ENCODE peak calls at places on chromosomes 3 and 15, in seven cellular contexts. W, J, O, F, A, U and B are unnamed samples. For H3K27me3, the result is how much of the 10 kb centered on the place peaks cover.

GRCh38 chr3:56915969-56916586 is 114.3 kb upstream of the ARHGEF3 start:
- DNase-seq in W (no peak), J (no peak), O (no peak), F (no peak), A (no peak), U (no peak), B (no peak)

GRCh38 chr3:11551019-11551418 is 92.7 kb downstream of the VGLL4 start:
- DNase-seq in W (no peak), J (no peak), O (no peak), F (no peak), A (no peak), U (no peak), B (no peak)

GRCh38 chr3:126352476-126353454 is 4.4 kb downstream of the KLF15 start:
- DNase-seq in W (no peak), J (no peak), O (peak), F (peak), A (peak), U (peak), B (no peak)

GRCh38 chr3:128875556-128876120 is 3.8 kb upstream of the ACAD9 start:
- DNase-seq in W (no peak), J (no peak), O (no peak), F (peak), A (peak), U (peak), B (no peak)

GRCh38 chr15:69629631-69630161 is 177.1 kb downstream of the RPLP1 start:
- DNase-seq in W (no peak), J (no peak), O (no peak), F (no peak), A (no peak), U (no peak), B (no peak)

GRCh38 chr3:59791774-59792308 is 742.0 kb upstream of the CFAP20DC start:
- DNase-seq in W (no peak), J (no peak), O (no peak), F (no peak), A (no peak), U (no peak), B (no peak)

GRCh38 chr3:78506038-78506437 is 1261.8 kb downstream of the ROBO1 start:
- DNase-seq in W (no peak), J (no peak), O (no peak), F (no peak), A (no peak), U (no peak), B (no peak)

GRCh38 chr3:54376440-54376839 is 254.1 kb downstream of the CACNA2D3 start:
- DNase-seq in W (no peak), J (no peak), O (no peak), F (no peak), A (no peak), U (no peak), B (no peak)

GRCh38 chr3:8464668-8465067 is 37.0 kb upstream of the LMCD1 start:
- DNase-seq in W (no peak), J (no peak), O (no peak), F (no peak), A (peak), U (no peak), B (no peak)

GRCh38 chr3:46998852-46999515 is 19.5 kb downstream of the NBEAL2 start:
- DNase-seq in W (no peak), J (no peak), O (no peak), F (no peak), A (no peak), U (peak), B (no peak)

GRCh38 chr15:74182131-74182530 is 8.6 kb downstream of the ISLR start:
- DNase-seq in W (no peak), J (no peak), O (no peak), F (no peak), A (no peak), U (peak), B (no peak)

GRCh38 chr3:113070226-113071220 is 79.7 kb downstream of the GTPBP8 start:
- DNase-seq in W (no peak), J (no peak), O (peak), F (peak), A (no peak), U (no peak), B (no peak)

GRCh38 chr15:86653344-86654192 is 573.9 kb downstream of the AGBL1 start:
- DNase-seq in W (no peak), J (no peak), O (no peak), F (no peak), A (no peak), U (no peak), B (no peak)

GRCh38 chr3:38264307-38264706 is 1.3 kb upstream of the SLC22A13 start:
- DNase-seq in W (no peak), J (no peak), O (no peak), F (no peak), A (no peak), U (no peak), B (peak)

GRCh38 chr15:66621491-66622467 is 56.0 kb upstream of the LCTL start:
- DNase-seq in W (no peak), J (no peak), O (no peak), F (no peak), A (no peak), U (no peak), B (no peak)

GRCh38 chr3:183490653-183491052 is 62.2 kb upstream of the MCF2L2 start:
- DNase-seq in W (no peak), J (no peak), O (no peak), F (no peak), A (peak), U (no peak), B (peak)

GRCh38 chr3:195080125-195080524 is 190.8 kb downstream of the XXYLT1 start:
- DNase-seq in W (no peak), J (no peak), O (no peak), F (no peak), A (no peak), U (peak), B (no peak)

GRCh38 chr3:189325454-189325853 is 153.7 kb downstream of the TPRG1 start:
- DNase-seq in W (no peak), J (no peak), O (no peak), F (no peak), A (no peak), U (no peak), B (no peak)

GRCh38 chr15:55775316-55775715 is 32.4 kb upstream of the PRTG start:
- DNase-seq in W (no peak), J (no peak), O (no peak), F (no peak), A (no peak), U (no peak), B (peak)

GRCh38 chr15:78347586-78348543 is 7.7 kb downstream of the CRABP1 start:
- DNase-seq in W (no peak), J (no peak), O (no peak), F (no peak), A (no peak), U (no peak), B (no peak)

GRCh38 chr15:101053261-101053660 is 134.1 kb downstream of the LRRK1 start:
- DNase-seq in W (no peak), J (no peak), O (no peak), F (no peak), A (no peak), U (no peak), B (no peak)

GRCh38 chr15:63370764-63371163 is 10.9 kb downstream of the CA12 start:
- DNase-seq in W (no peak), J (no peak), O (no peak), F (no peak), A (no peak), U (no peak), B (no peak)

GRCh38 chr3:100471436-100471835 is 21.0 kb upstream of the TMEM45A start:
- DNase-seq in W (no peak), J (no peak), O (no peak), F (no peak), A (no peak), U (no peak), B (no peak)

GRCh38 chr15:70569718-70570231 is 193.6 kb downstream of the UACA start:
- DNase-seq in W (peak), J (no peak), O (peak), F (peak), A (no peak), U (no peak), B (peak)

GRCh38 chr3:56988874-56989433 is 71.5 kb upstream of the SPATA12 start:
- DNase-seq in W (peak), J (peak), O (peak), F (peak), A (peak), U (peak), B (no peak)

GRCh38 chr15:25545017-25545416 is 106.2 kb upstream of the UBE3A start:
- DNase-seq in W (no peak), J (no peak), O (peak), F (no peak), A (no peak), U (no peak), B (peak)

GRCh38 chr15:55279746-55280351 is 9.8 kb downstream of the RAB27A start:
- DNase-seq in W (peak), J (peak), O (peak), F (peak), A (peak), U (no peak), B (no peak)

GRCh38 chr3:185733980-185734724 is 90.7 kb downstream of the IGF2BP2 start:
- DNase-seq in W (peak), J (peak), O (peak), F (peak), A (peak), U (no peak), B (peak)

GRCh38 chr3:147395975-147396708 is 10.2 kb downstream of the ZIC4 start:
- DNase-seq in W (no peak), J (no peak), O (no peak), F (peak), A (no peak), U (no peak), B (no peak)

GRCh38 chr3:147397911-147398809 is 8.2 kb downstream of the ZIC4 start:
- DNase-seq in W (no peak), J (no peak), O (no peak), F (no peak), A (no peak), U (no peak), B (no peak)

GRCh38 chr3:147398841-147399534 is 7.4 kb downstream of the ZIC4 start:
- DNase-seq in W (peak), J (no peak), O (no peak), F (no peak), A (no peak), U (no peak), B (no peak)

GRCh38 chr3:147397155-147397888 is 9.0 kb downstream of the ZIC4 start:
- DNase-seq in W (no peak), J (no peak), O (no peak), F (peak), A (no peak), U (no peak), B (no peak)

GRCh38 chr3:147396709-147397046 is 9.7 kb downstream of the ZIC4 start:
- DNase-seq in W (no peak), J (no peak), O (no peak), F (no peak), A (no peak), U (no peak), B (no peak)
- H3K27me3 ChIP-seq in W (under half), J (half or more), O (half or more), F (under half), A (half or more), U (under half), B (half or more)

GRCh38 chr3:161413127-161413854 is 42.0 kb upstream of the SPTSSB start:
- DNase-seq in W (no peak), J (no peak), O (peak), F (peak), A (peak), U (no peak), B (no peak)
- TF ChIP-seq CTCF in W (no peak), J (no peak), O (no peak), F (no peak), A (no peak), U (no peak), B (peak)

GRCh38 chr15:90903733-90904536 is 833 bp downstream of the MAN2A2 start:
- DNase-seq in W (no peak), J (no peak), O (no peak), F (no peak), A (no peak), U (peak), B (peak)
- H3K27ac ChIP-seq in W (peak), J (no peak), O (no peak), F (no peak), A (peak), U (peak), B (no peak)

DNA sequence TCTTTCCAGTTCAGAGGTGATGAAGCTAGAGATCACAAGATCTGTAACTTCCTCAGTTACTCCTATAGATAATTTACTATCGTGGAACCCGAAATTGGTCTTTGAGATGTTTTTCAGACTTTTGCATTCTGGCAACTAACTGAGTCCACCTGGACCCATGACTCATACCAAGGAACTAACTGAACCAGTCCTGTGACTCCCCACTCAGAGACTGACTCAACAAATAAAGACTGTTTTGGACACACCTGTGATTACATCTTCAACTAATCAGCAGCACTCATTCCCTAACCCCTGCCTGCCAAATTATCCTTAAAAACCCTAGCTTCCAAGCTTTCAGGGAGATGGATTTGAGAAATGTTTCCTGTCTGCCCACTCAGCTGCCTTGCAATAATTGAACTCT is 57.8 kb downstream of the GATM start:
- DNase-seq in W (peak), J (no peak), O (no peak), F (no peak), A (no peak), U (no peak), B (peak)
- H3K27me3 ChIP-seq in W (under half), J (under half), O (under half), F (under half), A (under half), U (under half), B (under half)

GRCh38 chr15:33621156-33621555 is 310.4 kb downstream of the RYR3 start:
- DNase-seq in W (no peak), J (no peak), O (no peak), F (no peak), A (no peak), U (no peak), B (no peak)

GRCh38 chr15:33618300-33618699 is 307.5 kb downstream of the RYR3 start:
- DNase-seq in W (no peak), J (no peak), O (no peak), F (no peak), A (no peak), U (no peak), B (no peak)

DNA sequence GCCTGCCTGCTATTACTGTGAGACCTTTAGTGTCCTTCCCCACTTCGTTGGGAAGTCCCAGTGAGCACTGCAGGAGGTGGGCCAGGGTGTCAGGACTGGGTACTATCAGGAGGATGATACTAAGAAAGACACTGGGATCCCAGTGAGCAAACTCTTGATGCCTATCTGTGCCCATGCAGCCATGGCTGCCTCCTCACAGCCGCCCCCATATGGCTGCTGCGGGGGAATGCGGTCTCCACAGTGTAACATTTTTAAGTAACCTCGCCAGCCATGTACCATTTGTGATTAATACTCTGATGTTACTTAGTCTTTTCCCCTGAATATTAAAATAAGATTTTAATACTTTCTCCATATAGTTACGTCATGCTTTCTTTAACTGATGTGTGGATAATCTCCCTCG is 312.2 kb downstream of the RYR3 start:
- DNase-seq in W (no peak), J (no peak), O (no peak), F (no peak), A (no peak), U (no peak), B (no peak)
- TF ChIP-seq CTCF in W (peak), J (no peak), O (no peak), F (peak), A (no peak), U (no peak), B (peak)

DNA sequence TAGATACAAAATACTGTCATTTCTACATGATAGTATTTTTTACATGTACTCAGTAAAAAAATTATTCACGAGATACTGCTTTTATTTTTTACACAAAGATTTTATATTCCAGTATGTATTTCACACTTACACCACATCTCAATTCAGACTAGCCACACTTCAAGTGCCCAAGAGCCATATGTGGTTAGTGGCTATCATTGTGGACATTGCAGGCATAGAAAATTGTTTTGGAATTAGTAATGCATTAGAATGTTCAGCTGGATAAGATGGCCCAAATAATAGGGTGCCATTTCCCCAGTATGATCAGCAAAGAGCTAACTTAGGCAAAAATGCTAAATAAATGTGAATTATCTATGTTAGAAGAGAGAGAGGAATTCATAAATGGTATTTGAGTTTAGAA is 203.8 kb upstream of the MCTP2 start:
- DNase-seq in W (no peak), J (no peak), O (no peak), F (no peak), A (no peak), U (no peak), B (no peak)
- H3K27ac ChIP-seq in W (no peak), J (no peak), O (no peak), F (no peak), A (no peak), U (no peak), B (no peak)